ENCODE peak calls at places on chromosomes 3 and 15, in four cellular contexts. E is fibroblast of mammary gland, F is stomach, B is neural crest cell. L is an unnamed sample.

GRCh38 chr3:101900316-101900715 is 51.0 kb downstream of the NFKBIZ start:
- DNase-seq in E (no peak), F (no peak), B (no peak), L (no peak)

GRCh38 chr15:51782357-51782896 is 31.0 kb downstream of the TMOD2 start:
- DNase-seq in E (peak), F (no peak), B (no peak), L (no peak)

GRCh38 chr3:188458761-188459160 is 304.8 kb downstream of the LPP start:
- DNase-seq in E (no peak), F (no peak), B (no peak), L (no peak)

GRCh38 chr3:137263982-137264777 is 306.4 kb downstream of the IL20RB start:
- DNase-seq in E (no peak), F (no peak), B (no peak), L (peak)

GRCh38 chr3:89314454-89314853 is 207.0 kb downstream of the EPHA3 start:
- DNase-seq in E (peak), F (no peak), B (no peak), L (no peak)

GRCh38 chr15:75650908-75651809 is 3.4 kb downstream of the SNX33 start:
- DNase-seq in E (peak), F (peak), B (no peak), L (no peak)

GRCh38 chr15:59313703-59314332 is 58.9 kb downstream of the MYO1E start:
- DNase-seq in E (peak), F (peak), B (no peak), L (no peak)

GRCh38 chr3:133938770-133939495 is 43.3 kb upstream of the RAB6B start:
- DNase-seq in E (peak), F (peak), B (no peak), L (no peak)

GRCh38 chr15:99017322-99017701 is 9.7 kb upstream of the PGPEP1L start:
- DNase-seq in E (no peak), F (no peak), B (no peak), L (no peak)

GRCh38 chr15:70324001-70324974 is 226.6 kb upstream of the TLE3 start:
- DNase-seq in E (peak), F (peak), B (no peak), L (no peak)

GRCh38 chr15:33716025-33716424 is 252.3 kb upstream of the CHRM5 start:
- DNase-seq in E (no peak), F (no peak), B (no peak), L (no peak)

GRCh38 chr3:126355777-126356372 is 1.3 kb downstream of the KLF15 start:
- DNase-seq in E (peak), F (peak), B (peak), L (peak)

GRCh38 chr3:128094295-128095151 is 29.1 kb downstream of the RUVBL1 start:
- DNase-seq in E (peak), F (no peak), B (no peak), L (no peak)
- TF ChIP-seq CTCF in E (no peak), F (peak), B (no peak), L (no peak)

GRCh38 chr15:65083262-65083701 is 6.7 kb downstream of the KBTBD13 start:
- DNase-seq in E (peak), F (no peak), B (peak), L (no peak)
- TF ChIP-seq CTCF in E (peak), F (no peak), B (peak), L (peak)

GRCh38 chr3:71585891-71586809 is 2.6 kb upstream of the FOXP1 start:
- DNase-seq in E (peak), F (no peak), B (no peak), L (no peak)
- TF ChIP-seq CTCF in E (peak), F (peak), B (peak), L (peak)

GRCh38 chr3:13010770-13011169 is 62.5 kb downstream of the IQSEC1 start:
- DNase-seq in E (no peak), F (no peak), B (no peak), L (no peak)
- TF ChIP-seq CTCF in E (no peak), F (no peak), B (no peak), L (no peak)

GRCh38 chr3:185225523-185225922 is 28.3 kb downstream of the EHHADH start:
- DNase-seq in E (peak), F (no peak), B (no peak), L (no peak)

GRCh38 chr3:185225080-185225479 is 28.8 kb downstream of the EHHADH start:
- DNase-seq in E (no peak), F (no peak), B (no peak), L (no peak)

GRCh38 chr3:185215873-185216586 is 37.8 kb downstream of the EHHADH start:
- DNase-seq in E (peak), F (no peak), B (no peak), L (no peak)

GRCh38 chr3:185216587-185216918 is 37.3 kb downstream of the EHHADH start:
- DNase-seq in E (no peak), F (no peak), B (no peak), L (no peak)

DNA sequence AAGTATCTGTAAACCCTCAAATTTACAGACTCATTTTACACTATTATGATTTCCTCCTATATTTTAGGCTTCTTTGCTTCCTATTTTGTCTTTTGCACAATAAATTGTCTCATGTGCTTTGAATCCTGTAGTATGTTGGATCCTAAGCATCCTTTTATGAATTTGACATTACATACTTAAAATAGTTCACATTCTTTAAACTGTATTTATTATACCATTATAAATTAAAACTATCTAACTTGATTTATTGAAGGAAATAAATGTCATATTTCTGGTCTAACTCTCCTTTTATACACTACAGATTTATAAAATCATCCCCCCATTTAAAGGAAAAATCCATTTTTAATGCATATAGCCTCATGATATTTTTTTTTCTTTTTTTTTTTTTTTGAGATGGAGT is 32.6 kb downstream of the EHHADH start:
- DNase-seq in E (no peak), F (no peak), B (no peak), L (no peak)
- TF ChIP-seq CTCF in E (no peak), F (no peak), B (no peak), L (no peak)

GRCh38 chr3:11093823-11094340 is 60.4 kb upstream of the HRH1 start:
- DNase-seq in E (no peak), F (no peak), B (no peak), L (no peak)

GRCh38 chr3:11096266-11097135 is 57.8 kb upstream of the HRH1 start:
- DNase-seq in E (peak), F (peak), B (peak), L (peak)

GRCh38 chr3:11099306-11099705 is 55.0 kb upstream of the HRH1 start:
- DNase-seq in E (peak), F (no peak), B (no peak), L (no peak)

GRCh38 chr3:11091791-11092190 is 62.5 kb upstream of the HRH1 start:
- DNase-seq in E (no peak), F (no peak), B (no peak), L (no peak)

DNA sequence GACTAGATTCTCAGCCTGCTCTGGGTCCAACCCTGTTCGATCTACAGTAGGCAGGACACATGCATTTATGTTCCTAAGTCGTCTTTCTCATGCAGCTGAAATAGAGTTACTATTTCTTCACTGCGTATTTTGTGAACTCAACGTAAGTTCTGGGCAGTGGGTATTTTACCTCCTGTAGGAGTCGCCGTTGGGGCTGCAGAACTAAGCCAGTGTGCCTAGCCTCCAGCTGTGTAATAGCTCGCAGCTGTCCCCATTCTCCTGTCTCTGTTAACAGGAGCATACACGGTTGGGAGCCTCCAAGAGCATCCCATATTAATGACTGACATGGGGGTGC is 58.4 kb upstream of the HRH1 start:
- DNase-seq in E (no peak), F (no peak), B (no peak), L (no peak)
- TF ChIP-seq CTCF in E (peak), F (no peak), B (no peak), L (no peak)

DNA sequence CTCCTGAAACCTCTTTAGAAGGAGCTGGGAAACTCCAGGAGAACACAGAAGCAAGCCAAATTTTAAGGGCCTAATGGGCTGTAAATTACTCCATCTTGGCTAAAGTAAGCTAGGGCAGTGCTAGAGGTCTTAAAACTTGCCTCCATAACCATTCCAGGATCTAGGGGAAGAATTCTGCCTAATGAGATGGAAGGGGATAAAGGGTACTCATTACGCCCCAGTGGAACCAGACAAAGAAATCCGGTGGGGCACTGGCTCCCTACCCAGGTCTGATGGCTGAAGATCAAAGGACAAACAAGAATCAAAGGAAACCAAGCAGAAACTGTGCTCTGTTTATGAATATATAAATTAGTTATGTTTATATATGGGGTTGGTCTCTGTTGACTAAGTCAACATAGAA is 57.9 kb downstream of the NCEH1 start:
- DNase-seq in E (no peak), F (no peak), B (no peak), L (no peak)
- TF ChIP-seq CTCF in E (no peak), F (no peak), B (no peak), L (no peak)

GRCh38 chr3:60746043-60746638 is 505.1 kb downstream of the FHIT start:
- DNase-seq in E (peak), F (no peak), B (no peak), L (no peak)

GRCh38 chr3:60746690-60747416 is 504.4 kb downstream of the FHIT start:
- DNase-seq in E (peak), F (no peak), B (no peak), L (no peak)

GRCh38 chr3:60737633-60738399 is 513.4 kb downstream of the FHIT start:
- DNase-seq in E (no peak), F (no peak), B (no peak), L (no peak)

GRCh38 chr3:60743631-60744164 is 507.6 kb downstream of the FHIT start:
- DNase-seq in E (no peak), F (no peak), B (peak), L (no peak)

DNA sequence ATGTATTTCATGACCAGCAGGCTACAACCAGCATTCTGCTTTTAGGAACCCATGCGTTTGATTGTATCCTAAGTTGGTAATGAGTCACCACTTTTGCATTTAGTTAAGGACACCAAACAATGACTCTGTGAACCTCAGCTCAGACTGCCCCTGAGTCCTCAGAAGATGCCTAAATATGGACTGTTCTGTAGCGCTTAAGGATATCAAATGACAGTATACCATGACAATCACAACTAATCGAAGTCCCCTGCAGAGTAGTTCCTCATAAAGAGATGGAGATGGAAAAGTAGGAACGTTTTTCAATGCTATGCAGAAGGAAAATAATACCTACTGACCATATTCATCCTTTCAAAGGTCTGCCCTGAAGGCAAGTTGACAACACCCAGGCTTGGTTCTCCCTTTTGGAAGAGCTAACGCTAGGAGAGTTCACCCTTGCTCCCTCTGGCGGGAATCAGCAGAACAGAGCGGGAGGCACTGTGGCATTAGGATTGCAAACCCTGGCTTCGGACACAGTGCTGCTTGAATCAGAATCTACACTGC is 508.6 kb downstream of the FHIT start:
- DNase-seq in E (peak), F (no peak), B (peak), L (no peak)
- TF ChIP-seq CTCF in E (no peak), F (no peak), B (peak), L (no peak)

GRCh38 chr3:15465876-15466585 is 38.6 kb downstream of the EAF1 start:
- DNase-seq in E (no peak), F (no peak), B (no peak), L (no peak)

GRCh38 chr3:15467227-15468181 is 40.1 kb downstream of the EAF1 start:
- DNase-seq in E (no peak), F (no peak), B (no peak), L (no peak)

GRCh38 chr3:15471861-15472260 is 44.5 kb downstream of the EAF1 start:
- DNase-seq in E (no peak), F (no peak), B (no peak), L (no peak)

GRCh38 chr3:15470804-15471203 is 43.4 kb downstream of the EAF1 start:
- DNase-seq in E (no peak), F (no peak), B (no peak), L (no peak)

GRCh38 chr3:15470261-15470660 is 42.9 kb downstream of the EAF1 start:
- DNase-seq in E (no peak), F (no peak), B (no peak), L (no peak)
- TF ChIP-seq CTCF in E (no peak), F (no peak), B (no peak), L (no peak)

GRCh38 chr3:61414456-61414855 is 146.9 kb upstream of the PTPRG start:
- DNase-seq in E (no peak), F (no peak), B (no peak), L (no peak)
- TF ChIP-seq CTCF in E (no peak), F (no peak), B (no peak), L (no peak)

L was measured in D721Med.